ENCODE peak calls at places on chromosome 15, in eight cellular contexts. T, F, Q, X, P, Z, D and A are unnamed samples.

GRCh38 chr15:100818927-100819326 is 60.7 kb upstream of the ALDH1A3 start:
- DNase-seq in T (peak; percentile 76), F (peak; percentile 86), Q (peak; percentile 79), X (no peak), P (peak; percentile 78), Z (no peak), D (no peak), A (no peak)

GRCh38 chr15:74869726-74870407 is 3.3 kb downstream of the SCAMP2 start:
- DNase-seq in T (peak; percentile 44), F (peak; percentile 65), Q (peak; percentile 60), X (no peak), P (no peak), Z (no peak), D (no peak), A (peak; percentile 53)

GRCh38 chr15:76669521-76669920 is 235.6 kb downstream of the SCAPER start:
- DNase-seq in T (no peak), F (no peak), Q (no peak), X (no peak), P (no peak), Z (no peak), D (no peak), A (no peak)

GRCh38 chr15:67080118-67080899 is 14.9 kb downstream of the SMAD3 start:
- DNase-seq in T (peak; percentile 86), F (peak; percentile 81), Q (peak; percentile 87), X (no peak), P (peak; percentile 94), Z (no peak), D (no peak), A (no peak)

GRCh38 chr15:31360158-31360561 is 33.5 kb downstream of the KLF13 start:
- DNase-seq in T (no peak), F (no peak), Q (no peak), X (no peak), P (no peak), Z (no peak), D (no peak), A (no peak)

GRCh38 chr15:89820651-89821611 is 6.3 kb upstream of the ANPEP start:
- DNase-seq in T (peak; percentile 95), F (peak; percentile 63), Q (peak; percentile 73), X (no peak), P (peak; percentile 69), Z (no peak), D (no peak), A (no peak)

GRCh38 chr15:91116379-91117067 is 16.5 kb downstream of the SV2B start:
- DNase-seq in T (no peak), F (peak; percentile 46), Q (no peak), X (no peak), P (peak; percentile 6), Z (no peak), D (no peak), A (no peak)

GRCh38 chr15:40103124-40103858 is 5.4 kb downstream of the BMF start:
- DNase-seq in T (peak; percentile 71), F (peak; percentile 58), Q (peak; percentile 81), X (no peak), P (peak; percentile 71), Z (peak; percentile 87), D (peak; percentile 92), A (no peak)

GRCh38 chr15:80620931-80621330 is 74.2 kb upstream of the ABHD17C start:
- DNase-seq in T (no peak), F (peak; percentile 44), Q (no peak), X (no peak), P (no peak), Z (no peak), D (no peak), A (no peak)

GRCh38 chr15:51076898-51077564 is 17.7 kb downstream of the TNFAIP8L3 start:
- DNase-seq in T (peak; percentile 78), F (peak; percentile 60), Q (peak; percentile 83), X (no peak), P (peak; percentile 67), Z (peak; percentile 55), D (peak; percentile 86), A (no peak)

GRCh38 chr15:41648770-41649169 is 11.4 kb upstream of the MGA start:
- DNase-seq in T (peak; percentile 81), F (peak; percentile 13), Q (peak; percentile 25), X (no peak), P (peak; percentile 87), Z (no peak), D (no peak), A (no peak)

GRCh38 chr15:93072440-93073394 is 16.3 kb downstream of the RGMA start:
- DNase-seq in T (peak; percentile 53), F (peak; percentile 64), Q (peak; percentile 58), X (no peak), P (peak; percentile 37), Z (peak; percentile 89), D (peak; percentile 86), A (peak; percentile 69)

GRCh38 chr15:96699871-96700401 is 369.4 kb downstream of the NR2F2 start:
- DNase-seq in T (no peak), F (no peak), Q (no peak), X (no peak), P (no peak), Z (peak; percentile 64), D (peak; percentile 74), A (no peak)

GRCh38 chr15:90664650-90665287 is 52.4 kb upstream of the BLM start:
- DNase-seq in T (peak; percentile 51), F (peak; percentile 44), Q (peak; percentile 62), X (no peak), P (no peak), Z (no peak), D (no peak), A (peak; percentile 31)

DNA sequence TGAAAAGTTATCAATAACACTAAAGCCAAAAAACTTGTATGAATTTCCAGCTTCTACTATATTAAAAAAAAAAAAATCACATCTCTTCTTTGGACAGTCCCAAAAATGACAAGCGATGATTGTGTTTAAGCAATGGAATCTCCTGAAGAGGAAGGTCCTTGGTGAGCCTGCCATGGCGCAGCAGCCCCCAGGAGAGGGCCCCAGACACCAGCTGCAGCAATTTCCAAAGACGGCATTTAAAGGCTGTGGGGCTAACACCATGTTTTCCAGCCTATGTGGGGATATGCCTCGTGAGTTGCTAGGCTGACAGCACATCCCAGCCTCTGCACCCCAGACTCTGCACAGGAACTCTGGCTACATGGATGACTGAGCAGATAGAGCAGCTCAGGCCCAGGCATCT is 14.7 kb downstream of the SKIC8 start:
- DNase-seq in T (no peak), F (no peak), Q (no peak), X (no peak), P (no peak), Z (no peak), D (no peak), A (no peak)
- TF ChIP-seq CTCF in T (peak; percentile 6), F (no peak), Q (peak; percentile 9), X (no peak), P (no peak), Z (no peak), D (peak; percentile 54), A (no peak)

GRCh38 chr15:69056365-69056764 is 41.9 kb downstream of the NOX5 start:
- DNase-seq in T (no peak), F (no peak), Q (no peak), X (no peak), P (no peak), Z (no peak), D (no peak), A (no peak)
- TF ChIP-seq CTCF in T (no peak), F (no peak), Q (no peak), X (no peak), P (no peak), Z (no peak), D (no peak), A (no peak)

GRCh38 chr15:33700695-33701303 is 267.5 kb upstream of the CHRM5 start:
- DNase-seq in T (peak; percentile 83), F (peak; percentile 88), Q (peak; percentile 83), X (peak; percentile 37), P (peak; percentile 55), Z (peak; percentile 87), D (peak; percentile 87), A (peak; percentile 79)

GRCh38 chr15:33701304-33701696 is 267.0 kb upstream of the CHRM5 start:
- DNase-seq in T (no peak), F (no peak), Q (no peak), X (no peak), P (no peak), Z (no peak), D (peak; percentile 32), A (no peak)

GRCh38 chr15:33699145-33699544 is 269.2 kb upstream of the CHRM5 start:
- DNase-seq in T (no peak), F (no peak), Q (no peak), X (no peak), P (no peak), Z (no peak), D (no peak), A (no peak)

GRCh38 chr15:33698128-33698527 is 270.2 kb upstream of the CHRM5 start:
- DNase-seq in T (no peak), F (no peak), Q (peak; percentile 19), X (no peak), P (no peak), Z (no peak), D (no peak), A (no peak)

DNA sequence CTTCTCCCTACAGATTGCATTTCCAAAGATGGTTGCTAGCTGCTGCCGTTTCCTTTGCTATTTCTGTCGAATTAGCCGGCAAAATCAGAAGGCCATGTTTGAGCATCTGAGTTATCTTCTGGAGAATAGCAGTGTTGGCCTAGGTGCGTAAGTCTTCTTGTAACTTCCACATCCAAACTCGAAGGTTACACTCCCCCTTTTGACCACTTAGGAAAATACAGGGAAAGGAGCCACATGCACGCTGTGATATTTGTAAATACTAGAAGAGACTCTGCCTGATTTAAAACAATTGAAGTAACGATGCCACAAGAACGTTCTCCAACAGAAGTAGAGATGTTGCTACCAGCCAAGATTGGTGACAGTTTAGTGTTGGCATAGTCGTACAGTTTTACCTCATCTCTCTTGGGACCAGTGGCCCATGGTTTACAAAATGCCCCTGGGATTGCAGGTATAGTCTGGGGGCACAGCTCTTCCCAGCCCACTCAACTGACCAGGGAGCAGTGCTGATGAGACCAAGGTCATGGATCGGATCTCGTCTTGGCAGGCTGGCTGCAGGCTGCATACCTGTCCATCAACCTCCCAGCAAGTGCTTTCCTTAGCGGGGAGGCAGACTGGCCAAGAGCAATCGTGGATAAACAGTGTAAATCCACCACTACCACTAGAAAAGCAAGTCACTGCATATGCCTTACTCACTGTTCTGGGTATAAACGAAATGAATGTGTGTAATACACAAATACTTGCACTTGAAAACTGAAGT is 268.4 kb upstream of the CHRM5 start:
- DNase-seq in T (peak; percentile 28), F (peak; percentile 41), Q (peak; percentile 19), X (no peak), P (no peak), Z (no peak), D (no peak), A (peak; percentile 20)
- TF ChIP-seq CTCF in T (peak; percentile 32), F (peak; percentile 38), Q (peak; percentile 30), X (no peak), P (peak; percentile 22), Z (no peak), D (peak; percentile 59), A (peak; percentile 37)

DNA sequence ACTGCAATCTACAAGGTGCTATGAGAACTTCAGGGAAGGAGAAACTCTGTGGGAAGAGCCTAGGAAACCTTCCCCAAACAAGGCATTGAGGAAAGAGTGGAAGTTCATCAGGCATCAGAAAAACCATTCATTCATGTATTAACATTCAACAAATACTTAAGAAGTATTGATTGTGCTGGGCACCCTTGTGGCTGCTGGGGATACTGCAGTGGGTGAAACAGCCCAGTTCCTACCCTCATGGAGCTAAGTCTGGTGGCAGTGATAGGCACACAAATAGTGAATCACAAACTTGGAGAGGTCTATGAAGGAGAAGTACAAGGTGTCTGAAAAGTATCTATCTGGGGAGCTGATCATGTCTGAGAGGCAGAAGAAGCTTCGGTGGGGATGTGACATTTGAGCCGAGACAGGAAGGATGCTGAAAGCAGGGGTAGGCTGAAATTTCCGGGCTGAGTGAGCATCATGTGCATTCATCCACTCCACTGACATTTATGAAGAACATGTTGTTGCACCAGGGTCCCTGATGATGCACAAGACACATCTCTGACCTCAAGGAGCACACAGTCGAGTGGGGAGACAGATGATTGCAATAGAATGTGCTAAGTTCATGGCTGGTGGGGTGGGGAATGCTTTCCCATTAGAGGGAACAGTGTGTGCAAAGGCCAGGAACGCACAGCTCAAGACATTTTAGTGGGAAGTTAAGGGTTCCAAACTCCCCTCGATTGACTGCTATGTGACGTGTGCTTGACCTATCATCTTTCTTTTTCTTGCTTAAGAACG is 309.0 kb upstream of the ICE2 start:
- DNase-seq in T (peak; percentile 38), F (no peak), Q (no peak), X (peak; percentile 34), P (no peak), Z (peak; percentile 40), D (no peak), A (peak; percentile 10)
- TF ChIP-seq CTCF in T (peak; percentile 59), F (peak; percentile 50), Q (peak; percentile 64), X (peak; percentile 66), P (peak; percentile 45), Z (peak; percentile 62), D (peak; percentile 76), A (peak; percentile 68)